ENCODE peak calls at places on chromosomes 7 and 10, in four cellular contexts. One of them, this sample, is unnamed.
A peak's percentile ranks its signal among the peaks of the same experiment; 100 is the strongest.

GRCh38 chr7:103988468-103989199 is 824 bp downstream of the RELN start:
- DNase-seq in HEK293T: no peak
- DNase-seq in K562: peak; percentile 44
- DNase-seq in GM12878: no peak
- DNase-seq in this sample: peak; percentile 8

GRCh38 chr10:89274928-89275327 is 23.4 kb upstream of the LIPA start:
- DNase-seq in HEK293T: no peak
- DNase-seq in K562: no peak
- DNase-seq in GM12878: no peak
- DNase-seq in this sample: no peak

GRCh38 chr10:58023341-58024073 is 244.2 kb downstream of the IPMK start:
- DNase-seq in HEK293T: no peak
- DNase-seq in K562: no peak
- DNase-seq in GM12878: no peak
- DNase-seq in this sample: peak; percentile 31

GRCh38 chr10:88491314-88491713 is 91.8 kb downstream of the RNLS start:
- DNase-seq in HEK293T: no peak
- DNase-seq in K562: no peak
- DNase-seq in GM12878: no peak
- DNase-seq in this sample: no peak

GRCh38 chr10:52019078-52019644 is 294.9 kb upstream of the DKK1 start:
- DNase-seq in HEK293T: no peak
- DNase-seq in K562: no peak
- DNase-seq in GM12878: no peak
- DNase-seq in this sample: no peak

GRCh38 chr7:37208528-37208927 is 240.1 kb downstream of the ELMO1 start:
- DNase-seq in HEK293T: no peak
- DNase-seq in K562: peak; percentile 38
- DNase-seq in GM12878: peak; percentile 26
- DNase-seq in this sample: peak; percentile 53

GRCh38 chr7:131196808-131197207 is 130.9 kb upstream of the MKLN1 start:
- DNase-seq in HEK293T: no peak
- DNase-seq in K562: no peak
- DNase-seq in GM12878: no peak
- DNase-seq in this sample: no peak

GRCh38 chr10:96416643-96417042 is 57.8 kb upstream of the OPALIN start:
- DNase-seq in HEK293T: no peak
- DNase-seq in K562: no peak
- DNase-seq in GM12878: no peak
- DNase-seq in this sample: peak; percentile 76

GRCh38 chr7:130529417-130529816 is 37.5 kb downstream of the MEST start:
- DNase-seq in HEK293T: no peak
- DNase-seq in K562: no peak
- DNase-seq in GM12878: no peak
- DNase-seq in this sample: no peak

GRCh38 chr7:84194484-84195260 is at the start of gene SEMA3A:
- DNase-seq in HEK293T: peak; percentile 52
- DNase-seq in K562: no peak
- DNase-seq in GM12878: no peak
- DNase-seq in this sample: peak; percentile 8

GRCh38 chr7:149496642-149497391 is 792 bp downstream of the ZNF746 start:
- DNase-seq in HEK293T: peak; percentile 54
- DNase-seq in K562: peak; percentile 65
- DNase-seq in GM12878: no peak
- DNase-seq in this sample: no peak

GRCh38 chr10:50373821-50374501 is 122.6 kb upstream of the ASAH2 start:
- DNase-seq in HEK293T: no peak
- DNase-seq in K562: no peak
- DNase-seq in GM12878: no peak
- DNase-seq in this sample: no peak

GRCh38 chr7:128941946-128942526 is 4.3 kb downstream of the IRF5 start:
- DNase-seq in HEK293T: no peak
- DNase-seq in K562: no peak
- DNase-seq in GM12878: no peak
- DNase-seq in this sample: no peak

GRCh38 chr7:65239707-65240352 is 133.8 kb upstream of the ZNF92 start:
- DNase-seq in HEK293T: peak; percentile 30
- DNase-seq in K562: no peak
- DNase-seq in GM12878: no peak
- DNase-seq in this sample: peak; percentile 15

GRCh38 chr7:93574646-93575554 is at the start of gene CALCR:
- DNase-seq in HEK293T: peak; percentile 36
- DNase-seq in K562: no peak
- DNase-seq in GM12878: no peak
- DNase-seq in this sample: no peak

GRCh38 chr7:121563177-121563576 is 167.1 kb upstream of the FAM3C start:
- DNase-seq in HEK293T: peak; percentile 20
- DNase-seq in K562: no peak
- DNase-seq in GM12878: no peak
- DNase-seq in this sample: no peak

GRCh38 chr10:74637685-74638084 is 188.7 kb upstream of the KAT6B start:
- DNase-seq in HEK293T: no peak
- DNase-seq in K562: no peak
- DNase-seq in GM12878: no peak
- DNase-seq in this sample: no peak

GRCh38 chr10:94193466-94193924 is 169.2 kb downstream of the NOC3L start:
- DNase-seq in HEK293T: peak; percentile 53
- DNase-seq in K562: no peak
- DNase-seq in GM12878: no peak
- DNase-seq in this sample: no peak

GRCh38 chr7:55441668-55442305 is 76.7 kb downstream of the LANCL2 start:
- DNase-seq in HEK293T: no peak
- DNase-seq in K562: no peak
- DNase-seq in GM12878: no peak
- DNase-seq in this sample: no peak

GRCh38 chr10:79402951-79403350 is 42.5 kb downstream of the ZCCHC24 start:
- DNase-seq in HEK293T: no peak
- DNase-seq in K562: no peak
- DNase-seq in GM12878: no peak
- DNase-seq in this sample: no peak
- TF ChIP-seq FOXM1 in HEK293T: no peak
- TF ChIP-seq FOXM1 in K562: no peak
- TF ChIP-seq FOXM1 in GM12878: no peak
- TF ChIP-seq FOXM1 in this sample: no peak

GRCh38 chr10:125431149-125431548 is 251.8 kb downstream of the TEX36 start:
- DNase-seq in HEK293T: no peak
- DNase-seq in K562: no peak
- DNase-seq in GM12878: no peak
- DNase-seq in this sample: no peak
- TF ChIP-seq TARDBP in HEK293T: no peak
- TF ChIP-seq TARDBP in K562: no peak
- TF ChIP-seq TARDBP in GM12878: no peak
- TF ChIP-seq TARDBP in this sample: no peak

DNA sequence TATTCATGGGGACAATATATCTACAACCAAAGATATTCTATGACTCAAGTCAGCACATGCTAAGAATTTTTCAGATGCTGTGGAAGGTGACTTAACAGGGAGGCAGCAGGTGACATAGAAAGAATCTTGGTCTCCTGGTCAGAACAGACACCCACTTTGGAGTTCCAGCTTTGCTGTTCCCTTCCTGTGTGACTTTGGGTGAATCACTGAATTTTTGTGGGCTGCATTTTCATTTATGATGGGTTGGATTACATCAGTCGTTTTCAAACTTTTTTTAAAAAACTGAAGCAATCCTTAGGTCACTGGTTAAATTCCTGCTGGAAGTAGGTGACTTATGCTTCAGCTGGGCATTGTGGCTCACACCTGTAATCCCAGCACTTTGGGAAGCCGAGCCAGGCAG is 24.9 kb downstream of the RGR start:
- DNase-seq in HEK293T: no peak
- DNase-seq in K562: no peak
- DNase-seq in GM12878: no peak
- DNase-seq in this sample: no peak
- TF ChIP-seq FOXK2 in HEK293T: no peak
- TF ChIP-seq FOXK2 in K562: no peak
- TF ChIP-seq FOXK2 in GM12878: no peak
- TF ChIP-seq FOXK2 in this sample: no peak

GRCh38 chr10:43106256-43107091 is 29.6 kb downstream of the RET start:
- DNase-seq in HEK293T: no peak
- DNase-seq in K562: no peak
- DNase-seq in GM12878: no peak
- DNase-seq in this sample: no peak

GRCh38 chr10:43105793-43106158 is 28.9 kb downstream of the RET start:
- DNase-seq in HEK293T: no peak
- DNase-seq in K562: no peak
- DNase-seq in GM12878: no peak
- DNase-seq in this sample: no peak

GRCh38 chr10:43102063-43102828 is 25.4 kb downstream of the RET start:
- DNase-seq in HEK293T: no peak
- DNase-seq in K562: no peak
- DNase-seq in GM12878: no peak
- DNase-seq in this sample: no peak

GRCh38 chr10:43108951-43109350 is 29.3 kb upstream of the CSGALNACT2 start:
- DNase-seq in HEK293T: no peak
- DNase-seq in K562: no peak
- DNase-seq in GM12878: no peak
- DNase-seq in this sample: no peak

DNA sequence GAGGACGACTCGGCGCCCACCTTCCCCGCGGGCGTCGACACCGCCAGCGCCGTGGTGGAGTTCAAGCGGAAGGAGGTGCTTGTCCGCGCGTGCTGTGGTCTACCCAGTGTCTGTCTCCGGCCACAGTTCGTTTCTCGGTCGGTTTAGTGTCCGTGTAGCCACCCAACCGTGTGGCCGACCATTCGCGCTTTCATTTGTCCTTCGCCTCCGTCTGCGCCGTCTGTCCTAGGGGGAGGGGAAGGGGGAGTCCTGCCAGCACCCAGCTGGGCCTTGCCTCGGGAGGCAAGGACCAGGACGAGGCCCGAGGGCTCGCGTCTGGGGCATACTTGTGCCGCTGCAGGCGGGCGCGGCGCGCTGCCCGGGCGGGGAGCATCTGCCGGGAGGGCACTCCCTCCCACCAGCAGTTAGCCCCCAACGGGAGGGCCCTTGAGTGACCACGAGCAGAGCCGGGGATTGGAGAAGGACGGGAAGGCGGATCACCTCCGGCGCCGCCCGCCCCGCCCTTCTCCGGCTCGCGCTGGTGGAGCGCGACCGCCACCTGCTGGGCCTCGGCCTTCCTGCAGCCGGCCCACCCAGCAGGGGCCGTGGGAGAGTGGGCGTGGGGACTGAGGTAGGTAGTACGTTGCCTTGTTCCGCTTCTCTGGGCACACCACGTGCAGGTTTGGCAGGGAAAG is 28.4 kb downstream of the RET start:
- DNase-seq in HEK293T: peak; percentile 90
- DNase-seq in K562: peak; percentile 89
- DNase-seq in GM12878: no peak
- DNase-seq in this sample: peak; percentile 36
- TF ChIP-seq FOXM1 in HEK293T: no peak
- TF ChIP-seq FOXM1 in K562: no peak
- TF ChIP-seq FOXM1 in GM12878: no peak
- TF ChIP-seq FOXM1 in this sample: no peak

GRCh38 chr7:156504006-156504405 is 136.6 kb upstream of the RNF32 start:
- DNase-seq in HEK293T: no peak
- DNase-seq in K562: no peak
- DNase-seq in GM12878: no peak
- DNase-seq in this sample: no peak

GRCh38 chr7:156505876-156506275 is 134.7 kb upstream of the RNF32 start:
- DNase-seq in HEK293T: no peak
- DNase-seq in K562: no peak
- DNase-seq in GM12878: no peak
- DNase-seq in this sample: no peak

GRCh38 chr7:156503195-156503594 is 137.4 kb upstream of the RNF32 start:
- DNase-seq in HEK293T: no peak
- DNase-seq in K562: peak; percentile 32
- DNase-seq in GM12878: no peak
- DNase-seq in this sample: no peak

GRCh38 chr7:156509216-156509615 is 131.4 kb upstream of the RNF32 start:
- DNase-seq in HEK293T: no peak
- DNase-seq in K562: no peak
- DNase-seq in GM12878: no peak
- DNase-seq in this sample: peak; percentile 66

DNA sequence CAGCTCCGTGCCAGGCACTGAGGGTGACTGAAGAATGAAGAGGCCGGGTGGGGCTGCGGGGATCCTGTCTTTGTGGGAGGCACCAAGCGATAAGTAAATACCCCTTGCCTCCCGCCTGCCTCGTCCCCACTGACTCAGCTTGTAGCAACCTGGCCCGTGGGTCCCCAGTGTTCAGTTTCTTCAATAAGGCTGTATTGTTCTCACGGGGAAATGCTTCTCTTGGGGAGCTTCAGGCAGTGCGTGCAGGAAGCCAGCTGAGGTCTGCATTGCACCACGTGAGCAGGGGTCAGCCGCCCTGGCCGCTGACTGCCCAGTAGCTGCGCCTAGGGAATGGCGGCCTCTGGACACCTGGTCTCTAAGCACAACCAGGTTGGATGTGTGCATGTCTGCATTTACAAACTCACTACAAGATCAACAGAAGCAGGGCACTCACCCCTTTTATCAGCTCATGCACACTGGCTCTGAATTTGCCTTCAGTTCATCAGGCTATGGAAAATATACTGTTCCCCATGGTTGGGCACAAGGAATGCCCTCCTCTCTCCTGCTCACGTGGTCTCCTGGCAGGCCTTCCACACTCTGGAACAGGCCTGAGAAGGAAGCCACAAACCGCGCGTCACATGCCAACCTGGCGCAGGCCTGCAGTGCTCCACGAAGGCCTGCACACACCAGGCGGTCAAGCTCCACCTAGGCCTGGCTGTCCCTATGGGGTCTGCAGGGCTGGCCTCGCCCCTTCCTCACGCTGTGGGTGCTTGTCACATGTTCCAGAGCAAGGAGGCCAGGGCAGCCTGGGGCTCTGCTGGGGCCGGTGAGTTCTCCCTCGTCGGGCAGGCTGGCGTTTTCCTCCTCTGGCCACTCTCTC is 135.7 kb upstream of the RNF32 start:
- DNase-seq in HEK293T: no peak
- DNase-seq in K562: no peak
- DNase-seq in GM12878: no peak
- DNase-seq in this sample: peak; percentile 63
- TF ChIP-seq TARDBP in HEK293T: no peak
- TF ChIP-seq TARDBP in K562: no peak
- TF ChIP-seq TARDBP in GM12878: no peak
- TF ChIP-seq TARDBP in this sample: no peak

This sample was measured in HepG2.